ENCODE peak calls at places on chromosomes 7 and 10, in four cellular contexts. E is HCT116, S is trophoblast cell, R is GM23248. V is an unnamed sample. For H3K27me3 and H3K79me2, the result is how much of the 10 kb centered on the place peaks cover.

GRCh38 chr10:351770-352318 is 216.6 kb downstream of the ZMYND11 start:
- DNase-seq in E (no peak), S (no peak), R (no peak), V (no peak)

GRCh38 chr7:18123508-18124239 is 96.0 kb upstream of the PRPS1L1 start:
- DNase-seq in R (no peak), S (no peak), E (no peak), V (no peak)

GRCh38 chr7:157527686-157528085 is 190.9 kb downstream of the DNAJB6 start:
- DNase-seq in R (no peak), S (no peak), E (no peak), V (no peak)

GRCh38 chr7:32860096-32860495 is 31.5 kb downstream of the KBTBD2 start:
- DNase-seq in S (no peak), E (no peak), R (no peak), V (no peak)

GRCh38 chr10:1202343-1202742 is 146.2 kb downstream of the WDR37 start:
- DNase-seq in E (no peak), R (no peak), S (no peak), V (no peak)

GRCh38 chr10:17662193-17663138 is 18.5 kb downstream of the STAM start:
- DNase-seq in S (no peak), E (no peak), R (no peak), V (no peak)

GRCh38 chr7:36047254-36047653 is 105.8 kb upstream of the EEPD1 start:
- DNase-seq in E (no peak), R (peak), S (no peak), V (no peak)

GRCh38 chr10:112678581-112678980 is 231.6 kb downstream of the VTI1A start:
- DNase-seq in E (no peak), R (no peak), S (peak), V (no peak)

GRCh38 chr10:17544465-17544864 is 72.7 kb downstream of the HACD1 start:
- DNase-seq in R (peak), S (no peak), E (no peak), V (no peak)

GRCh38 chr7:69162931-69163330 is 435.3 kb upstream of the AUTS2 start:
- DNase-seq in S (no peak), E (no peak), R (no peak), V (peak)

GRCh38 chr7:106824458-106824857 is 40.6 kb upstream of the PIK3CG start:
- DNase-seq in R (peak), S (no peak), E (peak), V (peak)

GRCh38 chr10:3959370-3960266 is 174.6 kb upstream of the KLF6 start:
- DNase-seq in E (no peak), S (no peak), R (no peak), V (no peak)

GRCh38 chr10:105650311-105650710 is 1009.2 kb downstream of the SORCS3 start:
- DNase-seq in E (no peak), R (no peak), S (no peak), V (no peak)

GRCh38 chr7:74093671-74094223 is 10.1 kb downstream of the LIMK1 start:
- DNase-seq in S (no peak), E (no peak), R (no peak), V (no peak)

GRCh38 chr7:129465080-129465479 is 30.8 kb downstream of the STRIP2 start:
- DNase-seq in R (no peak), S (no peak), E (no peak), V (no peak)

GRCh38 chr10:50932113-50932512 is 46.7 kb upstream of the A1CF start:
- DNase-seq in E (no peak), S (no peak), R (peak), V (no peak)

GRCh38 chr7:66930341-66930740 is 9.3 kb downstream of the TMEM248 start:
- DNase-seq in E (peak), S (no peak), R (peak), V (peak)

GRCh38 chr10:18216482-18216881 is 76.3 kb downstream of the CACNB2 start:
- DNase-seq in E (no peak), S (no peak), R (peak), V (no peak)

GRCh38 chr7:90503379-90503778 is 33.9 kb downstream of the PTTG1IP2 start:
- DNase-seq in S (no peak), R (no peak), E (no peak), V (no peak)

GRCh38 chr10:80477813-80478212 is 23.7 kb downstream of the TSPAN14 start:
- DNase-seq in R (peak), E (peak), S (peak), V (peak)

GRCh38 chr7:7920056-7920455 is 48.5 kb upstream of the GLCCI1 start:
- DNase-seq in S (no peak), R (no peak), E (no peak), V (no peak)

GRCh38 chr10:59082249-59082648 is 94.2 kb upstream of the PHYHIPL start:
- DNase-seq in E (no peak), R (no peak), S (no peak), V (no peak)

GRCh38 chr10:101441539-101442455 is 87.8 kb downstream of the BTRC start:
- DNase-seq in R (peak), S (peak), E (peak), V (peak)

GRCh38 chr10:112330607-112331160 is 43.2 kb upstream of the ACSL5 start:
- DNase-seq in E (no peak), R (no peak), S (no peak), V (no peak)

GRCh38 chr10:79491171-79491835 is 21.0 kb upstream of the EIF5AL1 start:
- DNase-seq in R (no peak), S (no peak), E (no peak), V (no peak)

GRCh38 chr10:49647554-49647953 is 31.9 kb upstream of the C10orf53 start:
- DNase-seq in S (no peak), E (no peak), R (no peak), V (no peak)
- H3K27me3 ChIP-seq in S (under half), E (under half), R (half or more), V (under half)

GRCh38 chr10:94416896-94417295 is 14.6 kb downstream of the TBC1D12 start:
- DNase-seq in E (no peak), S (no peak), R (no peak), V (no peak)
- H3K79me2 ChIP-seq in E (under half), S (under half), R (half or more), V (half or more)

GRCh38 chr7:128236924-128237586 is 4.0 kb upstream of the LEP start:
- DNase-seq in R (peak), E (no peak), S (no peak), V (peak)
- H3K27me3 ChIP-seq in R (under half), E (under half), S (under half), V (under half)

GRCh38 chr7:149023662-149024061 is 4.6 kb downstream of the PDIA4 start:
- DNase-seq in S (no peak), R (no peak), E (no peak), V (peak)

GRCh38 chr7:149021725-149022062 is 6.6 kb downstream of the PDIA4 start:
- DNase-seq in E (no peak), R (no peak), S (no peak), V (no peak)

GRCh38 chr7:149016876-149017275 is 11.4 kb downstream of the PDIA4 start:
- DNase-seq in R (no peak), E (no peak), S (no peak), V (no peak)

GRCh38 chr7:149022961-149023360 is 5.3 kb downstream of the PDIA4 start:
- DNase-seq in S (no peak), R (no peak), E (no peak), V (no peak)

DNA sequence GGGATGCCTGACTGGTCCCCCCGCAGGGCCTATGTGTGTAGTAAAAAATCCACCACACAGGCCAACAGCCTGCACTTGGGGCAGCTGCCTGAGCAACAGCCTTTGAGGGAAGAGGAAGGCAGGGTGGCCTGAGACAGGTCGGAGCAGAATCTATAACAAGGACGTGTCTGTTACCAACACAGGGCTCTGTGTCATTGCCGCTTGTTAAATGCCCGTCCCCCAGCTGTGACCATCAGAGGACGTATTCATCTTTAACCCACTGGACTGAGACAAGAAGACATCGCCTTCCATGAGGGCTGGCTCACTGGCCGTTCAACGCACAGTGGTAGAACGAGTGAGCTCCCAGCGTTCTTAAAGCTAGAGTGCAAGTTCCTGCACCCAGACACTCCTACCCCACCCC is 7.8 kb downstream of the PDIA4 start:
- DNase-seq in E (no peak), R (no peak), S (no peak), V (no peak)
- H3K79me2 ChIP-seq in E (half or more), R (half or more), S (under half), V (half or more)

GRCh38 chr7:82762880-82763279 is 319.3 kb upstream of the CACNA2D1 start:
- DNase-seq in S (no peak), E (no peak), R (no peak), V (no peak)
- H3K27me3 ChIP-seq in S (under half), E (under half), R (under half), V (under half)

GRCh38 chr7:26857170-26857533 is 7.2 kb downstream of the SKAP2 start:
- DNase-seq in R (no peak), E (no peak), S (no peak), V (no peak)
- H3K79me2 ChIP-seq in R (half or more), E (under half), S (under half), V (under half)